ENCODE peak calls at places on chromosomes 4 and X, in seven cellular contexts. One of them, this sample, is unnamed. For H3K4me1, the result is how much of the 10 kb centered on the place peaks cover.

GRCh38 chrX:7270018-7270417 is 122.1 kb upstream of the PUDP start:
- DNase-seq in CD8-positive, alpha-beta T cell: no peak
- DNase-seq in prostate gland: no peak
- DNase-seq in aorta: no peak
- DNase-seq in right lobe of liver: no peak
- DNase-seq in adipocyte: peak
- DNase-seq in endodermal cell: no peak
- DNase-seq in this sample: no peak

GRCh38 chrX:103691059-103691458 is 4.6 kb upstream of the MORF4L2 start:
- DNase-seq in right lobe of liver: no peak
- DNase-seq in endodermal cell: no peak
- DNase-seq in aorta: no peak
- DNase-seq in adipocyte: no peak
- DNase-seq in CD8-positive, alpha-beta T cell: no peak
- DNase-seq in prostate gland: no peak
- DNase-seq in this sample: no peak

GRCh38 chr4:138588501-138588900 is 346.4 kb upstream of the SLC7A11 start:
- DNase-seq in aorta: no peak
- DNase-seq in CD8-positive, alpha-beta T cell: no peak
- DNase-seq in endodermal cell: no peak
- DNase-seq in adipocyte: no peak
- DNase-seq in prostate gland: no peak
- DNase-seq in right lobe of liver: no peak
- DNase-seq in this sample: no peak

GRCh38 chr4:11791808-11792207 is 363.1 kb upstream of the HS3ST1 start:
- DNase-seq in right lobe of liver: no peak
- DNase-seq in CD8-positive, alpha-beta T cell: no peak
- DNase-seq in aorta: no peak
- DNase-seq in prostate gland: no peak
- DNase-seq in adipocyte: no peak
- DNase-seq in endodermal cell: no peak
- DNase-seq in this sample: no peak

GRCh38 chr4:139666735-139667266 is 1.2 kb downstream of the MGST2 start:
- DNase-seq in adipocyte: peak
- DNase-seq in endodermal cell: no peak
- DNase-seq in prostate gland: peak
- DNase-seq in right lobe of liver: no peak
- DNase-seq in CD8-positive, alpha-beta T cell: no peak
- DNase-seq in aorta: no peak
- DNase-seq in this sample: no peak

GRCh38 chr4:138865765-138866164 is 149.8 kb upstream of the NOCT start:
- DNase-seq in right lobe of liver: no peak
- DNase-seq in adipocyte: no peak
- DNase-seq in endodermal cell: no peak
- DNase-seq in prostate gland: no peak
- DNase-seq in aorta: no peak
- DNase-seq in CD8-positive, alpha-beta T cell: no peak
- DNase-seq in this sample: no peak

GRCh38 chr4:126895988-126896570 is 736.7 kb upstream of the INTU start:
- DNase-seq in aorta: no peak
- DNase-seq in right lobe of liver: no peak
- DNase-seq in endodermal cell: no peak
- DNase-seq in CD8-positive, alpha-beta T cell: no peak
- DNase-seq in adipocyte: no peak
- DNase-seq in prostate gland: no peak
- DNase-seq in this sample: no peak

GRCh38 chr4:119118397-119118796 is 17.2 kb upstream of the MYOZ2 start:
- DNase-seq in right lobe of liver: no peak
- DNase-seq in adipocyte: no peak
- DNase-seq in endodermal cell: no peak
- DNase-seq in prostate gland: no peak
- DNase-seq in CD8-positive, alpha-beta T cell: no peak
- DNase-seq in aorta: no peak
- DNase-seq in this sample: no peak

GRCh38 chr4:19772581-19772980 is 479.1 kb upstream of the SLIT2 start:
- DNase-seq in adipocyte: peak
- DNase-seq in right lobe of liver: no peak
- DNase-seq in aorta: no peak
- DNase-seq in endodermal cell: no peak
- DNase-seq in CD8-positive, alpha-beta T cell: no peak
- DNase-seq in prostate gland: no peak
- DNase-seq in this sample: no peak

GRCh38 chrX:1592128-1592862 is 891 bp downstream of the AKAP17A start:
- DNase-seq in right lobe of liver: no peak
- DNase-seq in adipocyte: peak
- DNase-seq in endodermal cell: peak
- DNase-seq in aorta: peak
- DNase-seq in prostate gland: no peak
- DNase-seq in CD8-positive, alpha-beta T cell: no peak
- DNase-seq in this sample: peak

GRCh38 chrX:22135171-22135711 is 103.1 kb downstream of the PHEX start:
- DNase-seq in endodermal cell: no peak
- DNase-seq in prostate gland: peak
- DNase-seq in aorta: no peak
- DNase-seq in adipocyte: peak
- DNase-seq in CD8-positive, alpha-beta T cell: no peak
- DNase-seq in right lobe of liver: no peak
- DNase-seq in this sample: no peak

GRCh38 chr4:150874386-150875226 is 140.5 kb downstream of the LRBA start:
- DNase-seq in right lobe of liver: peak
- DNase-seq in endodermal cell: no peak
- DNase-seq in aorta: no peak
- DNase-seq in adipocyte: no peak
- DNase-seq in prostate gland: no peak
- DNase-seq in CD8-positive, alpha-beta T cell: no peak
- DNase-seq in this sample: no peak

GRCh38 chr4:181161669-181162068 is 1081.5 kb upstream of the TENM3 start:
- DNase-seq in aorta: no peak
- DNase-seq in prostate gland: no peak
- DNase-seq in endodermal cell: no peak
- DNase-seq in CD8-positive, alpha-beta T cell: no peak
- DNase-seq in adipocyte: no peak
- DNase-seq in right lobe of liver: no peak
- DNase-seq in this sample: no peak

GRCh38 chr4:145935253-145936141 is 3.1 kb downstream of the ZNF827 start:
- DNase-seq in endodermal cell: peak
- DNase-seq in CD8-positive, alpha-beta T cell: peak
- DNase-seq in adipocyte: peak
- DNase-seq in aorta: no peak
- DNase-seq in right lobe of liver: no peak
- DNase-seq in prostate gland: no peak
- DNase-seq in this sample: no peak

GRCh38 chr4:120750152-120750525 is 172.4 kb downstream of the PRDM5 start:
- DNase-seq in prostate gland: no peak
- DNase-seq in aorta: no peak
- DNase-seq in endodermal cell: no peak
- DNase-seq in right lobe of liver: no peak
- DNase-seq in CD8-positive, alpha-beta T cell: no peak
- DNase-seq in adipocyte: no peak
- DNase-seq in this sample: no peak

GRCh38 chrX:118855681-118856310 is 32.2 kb downstream of the ZCCHC12 start:
- DNase-seq in prostate gland: no peak
- DNase-seq in right lobe of liver: no peak
- DNase-seq in CD8-positive, alpha-beta T cell: no peak
- DNase-seq in endodermal cell: no peak
- DNase-seq in adipocyte: no peak
- DNase-seq in aorta: no peak
- DNase-seq in this sample: no peak

GRCh38 chr4:181688886-181689285 is 554.3 kb upstream of the TENM3 start:
- DNase-seq in aorta: no peak
- DNase-seq in right lobe of liver: no peak
- DNase-seq in adipocyte: no peak
- DNase-seq in prostate gland: no peak
- DNase-seq in endodermal cell: no peak
- DNase-seq in CD8-positive, alpha-beta T cell: no peak
- DNase-seq in this sample: no peak

GRCh38 chr4:71941001-71941400 is 90.8 kb upstream of the NPFFR2 start:
- DNase-seq in CD8-positive, alpha-beta T cell: no peak
- DNase-seq in aorta: no peak
- DNase-seq in right lobe of liver: no peak
- DNase-seq in endodermal cell: peak
- DNase-seq in adipocyte: peak
- DNase-seq in prostate gland: no peak
- DNase-seq in this sample: no peak

GRCh38 chrX:111869639-111870034 is 6.3 kb upstream of the TRPC5OS start:
- DNase-seq in prostate gland: peak
- DNase-seq in endodermal cell: peak
- DNase-seq in right lobe of liver: no peak
- DNase-seq in aorta: no peak
- DNase-seq in CD8-positive, alpha-beta T cell: no peak
- DNase-seq in adipocyte: peak
- DNase-seq in this sample: no peak

GRCh38 chrX:107118322-107119147 is at the start of gene RBM41:
- DNase-seq in prostate gland: peak
- DNase-seq in CD8-positive, alpha-beta T cell: peak
- DNase-seq in right lobe of liver: peak
- DNase-seq in endodermal cell: peak
- DNase-seq in adipocyte: peak
- DNase-seq in aorta: peak
- DNase-seq in this sample: peak

DNA sequence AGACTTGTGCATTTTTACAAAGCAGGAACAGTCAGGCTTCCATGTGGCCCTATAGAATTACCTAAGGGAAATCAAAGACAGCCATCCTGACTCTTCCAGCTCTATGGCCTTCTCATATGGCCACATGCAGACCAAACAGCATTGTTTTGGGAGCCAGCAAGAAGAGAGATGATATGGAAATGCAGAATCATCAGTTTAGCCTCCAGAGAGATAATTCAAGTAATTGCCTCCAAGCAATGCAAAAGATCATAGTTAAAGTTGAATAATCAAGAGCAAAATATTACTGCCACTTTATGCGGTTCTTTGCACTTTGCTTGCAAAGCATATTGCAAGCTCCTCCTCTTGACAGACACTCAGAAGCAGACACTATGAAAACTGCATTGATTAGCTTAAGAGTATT is 207.4 kb downstream of the ARHGAP24 start:
- DNase-seq in right lobe of liver: no peak
- DNase-seq in CD8-positive, alpha-beta T cell: no peak
- DNase-seq in prostate gland: no peak
- DNase-seq in adipocyte: no peak
- DNase-seq in endodermal cell: no peak
- DNase-seq in aorta: no peak
- DNase-seq in this sample: no peak
- H3K4me3 ChIP-seq in right lobe of liver: no peak
- H3K4me3 ChIP-seq in CD8-positive, alpha-beta T cell: no peak
- H3K4me3 ChIP-seq in prostate gland: no peak
- H3K4me3 ChIP-seq in adipocyte: no peak
- H3K4me3 ChIP-seq in endodermal cell: no peak
- H3K4me3 ChIP-seq in aorta: no peak
- H3K4me3 ChIP-seq in this sample: no peak

GRCh38 chr4:53682196-53682595 is 90.9 kb upstream of the LNX1 start:
- DNase-seq in adipocyte: peak
- DNase-seq in CD8-positive, alpha-beta T cell: no peak
- DNase-seq in prostate gland: no peak
- DNase-seq in aorta: no peak
- DNase-seq in endodermal cell: no peak
- DNase-seq in right lobe of liver: no peak
- DNase-seq in this sample: no peak

GRCh38 chr4:53688186-53688790 is 97.0 kb upstream of the LNX1 start:
- DNase-seq in CD8-positive, alpha-beta T cell: no peak
- DNase-seq in endodermal cell: no peak
- DNase-seq in prostate gland: no peak
- DNase-seq in adipocyte: peak
- DNase-seq in aorta: no peak
- DNase-seq in right lobe of liver: no peak
- DNase-seq in this sample: no peak

GRCh38 chr4:53686521-53686920 is 95.2 kb upstream of the LNX1 start:
- DNase-seq in adipocyte: peak
- DNase-seq in aorta: no peak
- DNase-seq in CD8-positive, alpha-beta T cell: no peak
- DNase-seq in endodermal cell: no peak
- DNase-seq in right lobe of liver: no peak
- DNase-seq in prostate gland: no peak
- DNase-seq in this sample: no peak

GRCh38 chr4:53682908-53683307 is 91.6 kb upstream of the LNX1 start:
- DNase-seq in endodermal cell: no peak
- DNase-seq in aorta: no peak
- DNase-seq in adipocyte: no peak
- DNase-seq in right lobe of liver: no peak
- DNase-seq in CD8-positive, alpha-beta T cell: no peak
- DNase-seq in prostate gland: no peak
- DNase-seq in this sample: no peak

GRCh38 chr4:53684448-53684847 is 93.2 kb upstream of the LNX1 start:
- DNase-seq in CD8-positive, alpha-beta T cell: no peak
- DNase-seq in right lobe of liver: no peak
- DNase-seq in aorta: no peak
- DNase-seq in endodermal cell: no peak
- DNase-seq in adipocyte: no peak
- DNase-seq in prostate gland: no peak
- DNase-seq in this sample: no peak
- H3K4me1 ChIP-seq in CD8-positive, alpha-beta T cell: under half
- H3K4me1 ChIP-seq in right lobe of liver: under half
- H3K4me1 ChIP-seq in aorta: under half
- H3K4me1 ChIP-seq in endodermal cell: under half
- H3K4me1 ChIP-seq in adipocyte: half or more
- H3K4me1 ChIP-seq in prostate gland: under half
- H3K4me1 ChIP-seq in this sample: under half

GRCh38 chr4:37812713-37813112 is 13.8 kb upstream of the PGM2 start:
- DNase-seq in aorta: no peak
- DNase-seq in adipocyte: peak
- DNase-seq in right lobe of liver: no peak
- DNase-seq in CD8-positive, alpha-beta T cell: no peak
- DNase-seq in prostate gland: no peak
- DNase-seq in endodermal cell: no peak
- DNase-seq in this sample: no peak

GRCh38 chr4:37816719-37817118 is 9.8 kb upstream of the PGM2 start:
- DNase-seq in adipocyte: no peak
- DNase-seq in aorta: no peak
- DNase-seq in CD8-positive, alpha-beta T cell: no peak
- DNase-seq in prostate gland: no peak
- DNase-seq in endodermal cell: no peak
- DNase-seq in right lobe of liver: no peak
- DNase-seq in this sample: no peak

GRCh38 chr4:37816006-37816405 is 10.5 kb upstream of the PGM2 start:
- DNase-seq in endodermal cell: no peak
- DNase-seq in aorta: no peak
- DNase-seq in adipocyte: no peak
- DNase-seq in CD8-positive, alpha-beta T cell: no peak
- DNase-seq in prostate gland: no peak
- DNase-seq in right lobe of liver: no peak
- DNase-seq in this sample: no peak

DNA sequence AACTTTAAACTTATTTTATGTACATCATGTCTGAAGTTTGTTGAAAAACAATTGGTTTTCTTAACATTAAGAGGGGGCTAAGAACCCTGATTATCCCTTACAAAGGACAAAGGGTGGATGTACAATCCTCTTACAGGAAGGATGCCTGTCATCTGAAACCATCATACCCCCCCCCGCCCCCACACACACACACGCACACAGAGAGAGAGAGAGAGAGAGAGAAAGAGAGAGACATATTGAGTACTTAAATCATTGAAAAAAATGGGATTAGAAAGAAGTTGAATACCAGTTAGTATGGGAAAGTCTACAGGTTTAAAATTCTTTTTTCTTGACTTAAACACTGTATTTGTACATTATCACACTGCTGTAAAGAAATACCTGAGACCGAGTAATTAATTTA is 10.9 kb upstream of the PGM2 start:
- DNase-seq in right lobe of liver: no peak
- DNase-seq in adipocyte: no peak
- DNase-seq in CD8-positive, alpha-beta T cell: no peak
- DNase-seq in aorta: no peak
- DNase-seq in endodermal cell: no peak
- DNase-seq in prostate gland: no peak
- DNase-seq in this sample: no peak
- H3K4me3 ChIP-seq in right lobe of liver: no peak
- H3K4me3 ChIP-seq in adipocyte: no peak
- H3K4me3 ChIP-seq in CD8-positive, alpha-beta T cell: peak
- H3K4me3 ChIP-seq in aorta: no peak
- H3K4me3 ChIP-seq in endodermal cell: no peak
- H3K4me3 ChIP-seq in prostate gland: no peak
- H3K4me3 ChIP-seq in this sample: no peak

GRCh38 chrX:13005671-13006473 is 31.0 kb downstream of the TMSB4X start:
- DNase-seq in right lobe of liver: no peak
- DNase-seq in aorta: no peak
- DNase-seq in endodermal cell: no peak
- DNase-seq in adipocyte: no peak
- DNase-seq in prostate gland: no peak
- DNase-seq in CD8-positive, alpha-beta T cell: no peak
- DNase-seq in this sample: no peak
- H3K4me1 ChIP-seq in right lobe of liver: under half
- H3K4me1 ChIP-seq in aorta: under half
- H3K4me1 ChIP-seq in endodermal cell: under half
- H3K4me1 ChIP-seq in adipocyte: under half
- H3K4me1 ChIP-seq in prostate gland: under half
- H3K4me1 ChIP-seq in CD8-positive, alpha-beta T cell: half or more
- H3K4me1 ChIP-seq in this sample: under half

This sample was measured in right atrium auricular region.